ENCODE peak calls at places on chromosomes 6 and 20, in seven cellular contexts. Y is HCT116, I is neural progenitor cell, O is SK-N-SH, E is OCI-LY7, F is hepatocyte, M is GM23338. G is an unnamed sample.

GRCh38 chr6:129648819-129649491 is 61.0 kb downstream of the ARHGAP18 start:
- DNase-seq in Y (peak; percentile 55), I (no peak), O (no peak), E (no peak), F (no peak), M (no peak), G (no peak)

GRCh38 chr6:23003671-23004598 is 434.6 kb downstream of the HDGFL1 start:
- DNase-seq in Y (no peak), I (no peak), O (peak; percentile 24), E (no peak), F (peak; percentile 77), M (no peak), G (no peak)

GRCh38 chr20:62728028-62728780 is 19.6 kb downstream of the NTSR1 start:
- DNase-seq in Y (no peak), I (no peak), O (no peak), E (no peak), F (no peak), M (no peak), G (peak; percentile 20)

GRCh38 chr6:6941201-6941600 is 166.6 kb upstream of the RREB1 start:
- DNase-seq in Y (no peak), I (no peak), O (no peak), E (no peak), F (no peak), M (no peak), G (no peak)

GRCh38 chr6:16503241-16503775 is 258.0 kb downstream of the ATXN1 start:
- DNase-seq in Y (no peak), I (no peak), O (no peak), E (no peak), F (no peak), M (no peak), G (no peak)

GRCh38 chr6:21811484-21811883 is 217.9 kb downstream of the SOX4 start:
- DNase-seq in Y (no peak), I (no peak), O (no peak), E (no peak), F (no peak), M (no peak), G (no peak)

GRCh38 chr6:41239467-41240159 is 11.5 kb downstream of the TREML4 start:
- DNase-seq in Y (no peak), I (peak; percentile 72), O (no peak), E (no peak), F (no peak), M (peak; percentile 73), G (no peak)

GRCh38 chr6:162974685-162975084 is 246.9 kb downstream of the PACRG start:
- DNase-seq in Y (no peak), I (no peak), O (no peak), E (no peak), F (no peak), M (no peak), G (no peak)

GRCh38 chr6:27805347-27805746 is 106.8 kb downstream of the OR2B2 start:
- DNase-seq in Y (no peak), I (no peak), O (no peak), E (no peak), F (no peak), M (no peak), G (no peak)

GRCh38 chr20:50855498-50856474 is 60.9 kb downstream of the BCAS4 start:
- DNase-seq in Y (no peak), I (no peak), O (peak; percentile 71), E (no peak), F (peak; percentile 73), M (peak; percentile 66), G (no peak)

GRCh38 chr6:49423817-49424216 is 39.2 kb downstream of the MMUT start:
- DNase-seq in Y (no peak), I (no peak), O (peak; percentile 16), E (no peak), F (peak; percentile 8), M (peak; percentile 23), G (no peak)

GRCh38 chr6:164069352-164070022 is 655.0 kb downstream of the QKI start:
- DNase-seq in Y (no peak), I (peak; percentile 40), O (no peak), E (no peak), F (no peak), M (no peak), G (no peak)
- TF ChIP-seq EZH2phosphoT487 in Y (no peak), I (no peak), O (no peak), E (no peak), F (no peak), M (no peak), G (no peak)

GRCh38 chr6:77089776-77090175 is 373.5 kb downstream of the HTR1B start:
- DNase-seq in Y (no peak), I (no peak), O (no peak), E (no peak), F (no peak), M (no peak), G (no peak)

GRCh38 chr6:77097940-77098339 is 365.4 kb downstream of the HTR1B start:
- DNase-seq in Y (no peak), I (no peak), O (no peak), E (no peak), F (no peak), M (no peak), G (no peak)

GRCh38 chr6:77094821-77095220 is 368.5 kb downstream of the HTR1B start:
- DNase-seq in Y (no peak), I (no peak), O (no peak), E (no peak), F (no peak), M (no peak), G (no peak)

GRCh38 chr6:77095936-77096627 is 367.2 kb downstream of the HTR1B start:
- DNase-seq in Y (no peak), I (peak; percentile 58), O (no peak), E (no peak), F (no peak), M (no peak), G (no peak)

GRCh38 chr6:77092971-77093370 is 370.3 kb downstream of the HTR1B start:
- DNase-seq in Y (no peak), I (no peak), O (no peak), E (no peak), F (no peak), M (no peak), G (no peak)
- H3K4me2 ChIP-seq in Y (no peak overlapping the region), I (no peak overlapping the region), O (no peak overlapping the region), E (no peak overlapping the region), F (no peak overlapping the region), M (no peak overlapping the region), G (no peak overlapping the region)

GRCh38 chr20:59403962-59404314 is 103.5 kb downstream of the EDN3 start:
- DNase-seq in Y (no peak), I (no peak), O (peak; percentile 37), E (no peak), F (no peak), M (no peak), G (no peak)

GRCh38 chr20:59403261-59403961 is 103.0 kb downstream of the EDN3 start:
- DNase-seq in Y (no peak), I (peak; percentile 87), O (peak; percentile 95), E (peak; percentile 39), F (peak; percentile 79), M (peak; percentile 75), G (peak; percentile 33)

GRCh38 chr20:59400666-59401065 is 100.3 kb downstream of the EDN3 start:
- DNase-seq in Y (no peak), I (no peak), O (no peak), E (no peak), F (no peak), M (no peak), G (no peak)

GRCh38 chr20:59404749-59405148 is 104.3 kb downstream of the EDN3 start:
- DNase-seq in Y (no peak), I (peak; percentile 44), O (no peak), E (no peak), F (no peak), M (no peak), G (no peak)

DNA sequence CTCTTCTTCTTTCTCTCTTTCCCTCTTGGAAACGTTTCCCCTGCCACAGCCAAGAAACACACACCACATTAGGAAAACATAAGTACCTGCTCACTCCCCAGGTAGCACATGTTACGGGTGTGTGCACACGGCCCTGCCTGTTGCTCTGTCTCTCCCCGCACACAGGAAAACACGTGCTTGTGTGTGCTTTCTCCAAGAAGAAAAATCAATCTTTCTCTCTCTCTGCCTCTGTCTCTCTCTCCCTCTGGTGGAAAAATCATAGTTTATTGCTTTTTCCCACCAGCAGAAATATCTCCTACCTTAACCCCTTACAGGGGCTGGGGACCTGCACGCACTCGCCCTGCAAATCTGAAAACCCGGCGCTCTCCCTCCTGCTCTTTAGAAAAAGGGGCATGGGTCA is 102.3 kb downstream of the EDN3 start:
- DNase-seq in Y (no peak), I (no peak), O (peak; percentile 41), E (no peak), F (peak; percentile 54), M (no peak), G (no peak)
- TF ChIP-seq CTCF in Y (no peak), I (no peak), O (no peak), E (no peak), F (peak; percentile 40), M (no peak), G (no peak)

GRCh38 chr20:43725666-43726065 is 1.1 kb downstream of the GTSF1L start:
- DNase-seq in Y (no peak), I (no peak), O (no peak), E (no peak), F (no peak), M (no peak), G (no peak)

GRCh38 chr20:43724383-43724782 is 2.4 kb downstream of the GTSF1L start:
- DNase-seq in Y (no peak), I (no peak), O (no peak), E (no peak), F (no peak), M (no peak), G (no peak)

GRCh38 chr20:43726811-43727338 is at the start of gene GTSF1L:
- DNase-seq in Y (no peak), I (no peak), O (no peak), E (no peak), F (no peak), M (no peak), G (no peak)

GRCh38 chr20:43727980-43728590 is 1.3 kb upstream of the GTSF1L start:
- DNase-seq in Y (no peak), I (no peak), O (no peak), E (peak; percentile 88), F (no peak), M (no peak), G (peak; percentile 87)

DNA sequence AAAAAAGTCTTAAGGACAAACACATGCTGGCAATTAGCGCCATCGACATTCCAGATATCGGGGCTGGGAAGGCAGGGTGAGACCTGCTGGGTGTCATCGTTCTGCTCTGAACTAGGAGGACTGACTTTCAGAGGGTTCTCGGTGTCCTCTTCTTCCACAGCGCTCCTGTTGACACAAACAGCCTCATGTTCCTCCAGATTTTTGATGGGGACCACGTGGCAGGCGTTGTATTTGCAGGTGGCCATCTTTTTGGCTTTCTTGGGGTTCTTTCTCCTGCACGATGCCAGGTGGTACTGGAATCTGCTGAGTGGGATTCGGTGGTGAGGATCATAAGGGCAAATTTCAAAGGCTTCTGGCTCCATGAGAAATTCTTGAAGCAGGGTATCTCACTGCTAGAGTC is 469 bp downstream of the GTSF1L start:
- DNase-seq in Y (no peak), I (no peak), O (no peak), E (no peak), F (no peak), M (no peak), G (no peak)
- TF ChIP-seq EZH2phosphoT487 in Y (no peak), I (no peak), O (no peak), E (no peak), F (no peak), M (no peak), G (no peak)

DNA sequence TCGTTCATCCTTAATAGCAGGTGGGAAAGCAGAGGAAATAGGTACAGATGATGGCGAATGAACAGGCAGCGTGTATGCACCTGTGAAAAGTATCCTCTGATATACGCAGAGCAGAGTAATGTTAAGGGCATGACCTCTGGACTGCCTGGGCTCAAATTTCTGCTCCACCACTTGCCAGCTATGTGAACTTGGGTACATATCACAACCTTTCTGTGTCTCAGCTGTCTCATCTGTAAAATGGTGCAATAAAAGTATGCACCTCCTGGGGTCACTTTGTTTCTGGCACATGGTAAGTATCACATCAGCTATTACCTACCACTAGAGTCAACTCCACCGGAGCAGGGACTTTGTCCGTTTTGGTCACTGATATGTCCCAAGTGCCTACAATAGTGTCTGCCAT is 2.5 kb downstream of the OCSTAMP start:
- DNase-seq in Y (no peak), I (no peak), O (no peak), E (no peak), F (no peak), M (no peak), G (no peak)
- H3K4me2 ChIP-seq in Y (no peak overlapping the region), I (no peak overlapping the region), O (no peak overlapping the region), E (no peak overlapping the region), F (no peak overlapping the region), M (no peak overlapping the region), G (no peak overlapping the region)